ENCODE peak calls at places on chromosomes 2 and 18, in five cellular contexts. L, D, J, Y and B are unnamed samples.

GRCh38 chr18:2108581-2108980 is 462.7 kb downstream of the METTL4 start:
- DNase-seq in L (no peak), D (no peak), J (no peak), Y (no peak), B (no peak)

GRCh38 chr2:207167129-207167923 is 1.6 kb upstream of the KLF7 start:
- DNase-seq in L (no peak), D (no peak), J (peak), Y (no peak), B (no peak)

GRCh38 chr2:165376571-165376975 is 92.9 kb upstream of the CSRNP3 start:
- DNase-seq in L (no peak), D (no peak), J (no peak), Y (no peak), B (no peak)

GRCh38 chr2:7572460-7572859 is 655.2 kb downstream of the RNF144A start:
- DNase-seq in L (no peak), D (no peak), J (no peak), Y (peak), B (no peak)

GRCh38 chr2:15735738-15736326 is 144.2 kb downstream of the DDX1 start:
- DNase-seq in L (no peak), D (no peak), J (no peak), Y (no peak), B (no peak)

GRCh38 chr2:168952424-168952823 is 51.3 kb downstream of the G6PC2 start:
- DNase-seq in L (no peak), D (no peak), J (no peak), Y (no peak), B (no peak)

GRCh38 chr2:150520887-150521664 is 33.6 kb upstream of the RND3 start:
- DNase-seq in L (no peak), D (no peak), J (no peak), Y (no peak), B (no peak)

GRCh38 chr18:56638232-56639093 is at the start of gene TXNL1:
- DNase-seq in L (peak), D (peak), J (peak), Y (peak), B (peak)

GRCh38 chr2:226213717-226214116 is 585.9 kb downstream of the IRS1 start:
- DNase-seq in L (no peak), D (no peak), J (no peak), Y (no peak), B (no peak)